ENCODE peak calls at places on chromosome 19, in five cellular contexts. G, S, O, H and P are unnamed samples.

GRCh38 chr19:23183251-23183650 is 66.4 kb downstream of the ZNF730 start:
- ATAC-seq in G (no peak), O (no peak), S (no peak), H (no peak), P (no peak)

GRCh38 chr19:703651-704446 is 4.9 kb upstream of the PALM start:
- ATAC-seq in O (peak), S (peak), G (peak), H (peak), P (peak)

GRCh38 chr19:29665826-29666633 is 769 bp downstream of the PLEKHF1 start:
- ATAC-seq in G (peak), S (peak), H (peak), O (peak), P (peak)

GRCh38 chr19:14089412-14089661 is 1.2 kb downstream of the SAMD1 start:
- ATAC-seq in S (no peak), G (no peak), H (no peak), O (no peak), P (no peak)

GRCh38 chr19:48899781-48900476 is at the start of gene NUCB1:
- ATAC-seq in H (peak), G (peak), O (peak), S (peak), P (peak)

GRCh38 chr19:19539738-19540703 is 2.0 kb downstream of the CILP2 start:
- ATAC-seq in H (peak), S (peak), O (peak), G (peak), P (peak)

GRCh38 chr19:48968179-48968661 is 3.1 kb downstream of the FTL start:
- ATAC-seq in H (no peak), S (no peak), O (no peak), G (no peak), P (no peak)

GRCh38 chr19:39802958-39803357 is 24.3 kb downstream of the LEUTX start:
- ATAC-seq in O (no peak), S (no peak), H (no peak), G (no peak), P (no peak)

GRCh38 chr19:1070576-1070930 is 3.6 kb downstream of the ARHGAP45 start:
- ATAC-seq in O (no peak), S (no peak), H (no peak), G (no peak), P (no peak)

GRCh38 chr19:11078893-11079292 is 10.4 kb upstream of the LDLR start:
- ATAC-seq in S (no peak), G (no peak), H (no peak), O (no peak), P (no peak)